ENCODE peak calls at places on chromosomes 6 and 20, in eight cellular contexts. X is heart left ventricle; C is CD8-positive, alpha-beta T cell; R is AG04450; A is upper lobe of right lung; N is body of pancreas; Q is esophagus squamous epithelium; E is GM12878. L is an unnamed sample.

GRCh38 chr6:17656644-17657043 is 50.1 kb downstream of the NUP153 start:
- DNase-seq in E (no peak), Q (no peak), N (no peak), A (no peak), C (no peak), X (no peak), R (no peak), L (no peak)

GRCh38 chr6:27144740-27145079 is 102.8 kb upstream of the PRSS16 start:
- DNase-seq in E (no peak), C (no peak), A (no peak), N (no peak), R (no peak), Q (no peak), X (no peak), L (no peak)

GRCh38 chr6:104404377-104404776 is 455.3 kb downstream of the HACE1 start:
- DNase-seq in C (no peak), N (no peak), X (no peak), Q (no peak), E (no peak), R (no peak), A (no peak), L (no peak)

GRCh38 chr6:3638662-3639061 is 112.9 kb downstream of the PXDC1 start:
- DNase-seq in E (no peak), C (no peak), A (no peak), Q (no peak), R (no peak), N (no peak), X (no peak), L (no peak)

GRCh38 chr6:170227521-170227983 is 63.3 kb downstream of the DLL1 start:
- DNase-seq in Q (no peak), N (peak), A (peak), C (no peak), X (peak), E (no peak), R (no peak), L (no peak)

GRCh38 chr6:100553243-100553642 is 88.5 kb upstream of the SIM1 start:
- DNase-seq in C (no peak), E (no peak), Q (no peak), A (no peak), X (no peak), R (no peak), N (no peak), L (no peak)

GRCh38 chr6:28081486-28081751 is 1.1 kb downstream of the ZNF165 start:
- DNase-seq in R (no peak), A (no peak), X (no peak), E (peak), C (peak), Q (no peak), N (no peak), L (no peak)

GRCh38 chr20:23078994-23079364 is 7.1 kb downstream of the CD93 start:
- DNase-seq in N (peak), A (no peak), X (no peak), C (no peak), Q (no peak), R (no peak), E (no peak), L (no peak)

GRCh38 chr6:77456531-77457248 is 6.6 kb downstream of the HTR1B start:
- DNase-seq in A (no peak), R (peak), N (no peak), C (no peak), E (no peak), X (peak), Q (no peak), L (peak)

GRCh38 chr6:136607932-136608772 is 57.9 kb upstream of the MAP7 start:
- DNase-seq in Q (peak), E (peak), A (peak), R (no peak), C (peak), X (peak), N (peak), L (no peak)

DNA sequence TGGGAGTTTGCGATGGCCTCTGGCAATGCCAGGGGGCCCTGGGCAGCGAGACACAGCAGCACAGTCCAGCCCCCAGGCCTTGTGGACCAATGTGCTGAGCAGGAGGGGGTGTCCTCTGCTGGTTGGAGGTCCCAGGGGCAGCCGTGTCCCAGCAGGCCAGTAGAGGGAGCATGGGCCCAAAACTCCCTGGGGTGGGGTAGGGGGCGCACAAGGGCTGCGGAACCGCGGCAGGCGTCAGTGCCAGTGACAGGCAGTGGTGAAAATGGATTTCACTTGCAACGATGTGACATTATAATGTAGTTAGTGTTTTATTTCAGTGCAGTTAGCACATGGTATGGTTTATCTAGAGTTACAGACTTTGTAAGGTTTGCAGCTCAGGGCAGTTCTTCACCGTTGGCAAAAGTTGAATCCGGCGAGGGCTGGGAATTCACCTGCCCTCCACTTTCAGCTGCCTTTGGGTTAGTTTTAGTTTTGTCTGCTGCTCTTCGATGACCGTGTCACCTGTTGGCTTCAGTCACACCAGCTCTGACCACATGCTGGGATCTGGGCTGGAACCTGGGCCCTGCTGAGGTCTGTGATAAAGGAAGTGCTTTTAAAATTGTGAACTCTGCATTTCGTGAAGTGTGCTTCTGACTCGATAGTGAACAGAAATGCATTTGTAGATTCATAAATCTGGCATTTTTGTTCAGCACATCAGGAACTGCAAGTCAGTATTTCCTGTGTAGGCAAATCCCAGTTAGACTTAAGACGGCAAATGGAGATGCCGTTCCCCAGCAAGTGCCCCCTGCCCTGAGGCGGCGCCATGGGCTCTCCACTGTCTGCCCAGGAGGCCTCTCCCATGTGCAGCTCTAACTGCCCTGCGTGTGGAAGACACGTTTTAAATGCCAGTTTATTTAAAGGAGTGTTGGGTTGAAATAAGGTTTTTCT is 46.8 kb downstream of the PYGB start:
- DNase-seq in A (no peak), E (no peak), X (no peak), Q (no peak), N (peak), R (no peak), C (peak), L (no peak)
- H3K27ac ChIP-seq in A (peak), E (no peak), X (peak), Q (peak), N (peak), R (peak), C (no peak), L (peak)

DNA sequence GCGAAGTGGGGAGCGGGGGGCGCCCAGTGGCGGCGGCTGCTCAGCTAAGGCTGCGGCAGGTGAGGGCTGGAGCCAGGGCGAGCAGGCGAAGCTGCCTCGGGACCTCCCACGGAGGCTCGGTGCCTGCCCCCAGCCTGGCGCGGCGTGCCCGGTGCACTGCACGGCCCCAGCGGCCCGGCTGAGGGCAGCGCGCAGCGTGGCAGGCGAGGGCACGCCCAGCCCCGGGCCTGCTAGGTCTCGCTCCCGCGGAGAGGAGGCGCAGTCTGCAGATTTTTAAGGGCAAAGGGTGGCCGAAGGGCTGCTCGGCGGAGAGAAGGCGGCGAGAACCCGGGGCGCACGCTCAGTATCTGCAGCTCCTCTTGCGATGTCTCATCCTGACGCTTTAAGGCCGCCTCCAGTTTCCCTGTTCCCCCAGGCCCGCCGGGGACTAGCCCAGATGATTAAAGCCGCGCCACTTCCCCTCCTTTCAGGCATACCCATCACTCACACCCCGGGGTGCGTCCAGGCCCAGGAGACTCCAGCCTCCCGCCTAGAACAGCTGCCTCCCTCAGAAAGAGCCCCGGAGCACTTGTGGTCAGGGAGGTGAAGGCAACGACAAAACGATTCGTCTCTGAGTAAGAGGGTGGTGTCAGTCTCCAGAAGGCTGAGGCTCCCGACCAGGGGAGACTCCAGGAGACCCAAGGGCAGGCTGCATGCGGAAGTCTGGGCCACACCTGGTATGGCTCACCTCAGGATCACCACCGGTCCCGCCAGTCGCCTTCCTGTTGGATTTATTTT is at the start of gene FERMT1:
- DNase-seq in R (no peak), Q (no peak), N (peak), E (no peak), C (no peak), X (peak), A (peak), L (no peak)
- TF ChIP-seq CTCF in R (no peak), Q (no peak), N (no peak), E (no peak), C (no peak), X (no peak), A (peak), L (no peak)

GRCh38 chr6:85452441-85452881 is 2.6 kb downstream of the NT5E start:
- DNase-seq in Q (no peak), C (no peak), R (peak), A (no peak), N (no peak), E (no peak), X (no peak), L (no peak)

GRCh38 chr6:85449818-85450577 is at the start of gene NT5E:
- DNase-seq in C (peak), X (peak), R (no peak), E (no peak), N (peak), Q (no peak), A (peak), L (peak)

GRCh38 chr6:85450578-85450884 is 648 bp downstream of the NT5E start:
- DNase-seq in C (no peak), R (no peak), X (no peak), A (no peak), Q (no peak), E (no peak), N (no peak), L (no peak)

GRCh38 chr6:85451586-85452306 is 1.9 kb downstream of the NT5E start:
- DNase-seq in Q (no peak), E (no peak), C (no peak), R (no peak), X (no peak), N (no peak), A (no peak), L (no peak)

DNA sequence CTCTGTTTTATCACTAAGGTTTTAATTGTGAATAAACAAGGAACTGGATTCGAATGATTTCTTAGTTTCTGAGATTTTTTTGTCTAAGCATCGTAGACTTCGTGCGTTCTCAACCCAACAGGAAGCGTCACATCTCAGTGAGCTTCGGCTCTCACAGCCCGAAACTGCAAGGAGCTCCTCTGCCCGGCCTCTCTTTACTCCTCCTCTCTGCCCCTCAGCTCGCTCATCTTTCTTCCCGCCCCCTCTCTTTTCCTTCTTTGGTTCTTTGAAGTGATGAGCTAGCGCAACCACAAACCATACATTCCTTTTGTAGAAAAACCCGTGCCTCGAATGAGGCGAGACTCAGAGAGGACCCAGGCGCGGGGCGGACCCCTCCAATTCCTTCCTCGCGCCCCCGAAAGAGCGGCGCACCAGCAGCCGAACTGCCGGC is 480 bp upstream of the NT5E start:
- DNase-seq in N (peak), E (peak), X (peak), Q (no peak), A (no peak), C (peak), R (peak), L (no peak)
- H3K4me3 ChIP-seq in N (peak), E (peak), X (peak), Q (peak), A (peak), C (peak), R (peak), L (peak)

DNA sequence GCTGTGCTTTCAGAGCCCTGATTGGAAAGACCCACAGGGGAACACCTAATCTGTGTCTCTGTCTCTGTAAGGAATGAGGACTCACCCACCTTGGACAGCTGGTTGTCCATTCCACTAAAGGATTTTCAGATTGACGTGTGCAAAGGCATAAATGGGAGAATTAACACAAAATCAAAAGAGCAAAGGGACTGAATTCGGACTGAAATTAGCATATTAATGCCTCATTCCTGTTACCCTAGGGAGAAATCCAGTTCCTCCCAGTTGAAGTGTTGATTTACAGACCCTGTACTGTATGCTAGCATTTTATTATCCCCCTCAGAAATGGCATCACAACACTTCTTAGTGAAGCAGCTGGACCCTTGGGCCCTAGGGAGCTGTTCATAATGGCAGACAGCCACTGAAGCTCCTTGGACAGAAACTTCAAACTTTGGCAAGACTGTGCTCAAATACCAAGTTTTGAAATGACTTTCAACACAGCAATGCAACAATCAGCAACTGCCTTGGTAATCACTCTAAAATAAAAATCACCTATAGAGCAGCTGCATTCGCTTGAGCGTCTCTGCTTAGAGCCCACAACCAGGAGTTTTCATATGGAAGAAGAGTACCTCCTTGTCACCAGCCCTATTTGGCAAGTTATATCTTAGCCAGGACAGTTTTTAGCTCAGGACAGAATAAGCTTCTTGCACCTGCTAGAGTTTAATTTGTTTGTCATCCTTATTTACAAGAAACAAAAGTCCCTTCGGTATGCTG is 118.1 kb downstream of the TRDN start:
- DNase-seq in Q (no peak), A (no peak), R (no peak), E (no peak), N (no peak), C (no peak), X (peak), L (no peak)
- H3K27ac ChIP-seq in Q (no peak), A (no peak), R (no peak), E (no peak), N (no peak), C (no peak), X (peak), L (peak)